ENCODE peak calls at places on chromosomes 2 and 18, in four cellular contexts. E is A549, Y is K562, G is IMR-90. I is an unnamed sample.

GRCh38 chr2:14569294-14569693 is 63.2 kb upstream of the LRATD1 start:
- DNase-seq in E (no peak), G (no peak), Y (no peak), I (no peak)

GRCh38 chr2:216884347-216884746 is 24.5 kb upstream of the TNP1 start:
- DNase-seq in G (no peak), Y (no peak), E (no peak), I (no peak)

GRCh38 chr2:240932001-240932723 is 26.0 kb downstream of the CROCC2 start:
- DNase-seq in E (no peak), G (no peak), Y (no peak), I (peak)

GRCh38 chr2:128786800-128787478 is 468.3 kb upstream of the HS6ST1 start:
- DNase-seq in E (no peak), G (peak), Y (no peak), I (no peak)

GRCh38 chr2:63856302-63856600 is 14.6 kb downstream of the UGP2 start:
- DNase-seq in Y (no peak), G (no peak), E (no peak), I (no peak)

GRCh38 chr2:16248571-16249105 is 308.3 kb downstream of the MYCN start:
- DNase-seq in Y (no peak), E (no peak), G (no peak), I (no peak)

GRCh38 chr2:191051825-191052778 is 38.1 kb upstream of the STAT1 start:
- DNase-seq in G (peak), Y (peak), E (peak), I (no peak)

GRCh38 chr2:10814571-10815331 is 2.2 kb upstream of the PDIA6 start:
- DNase-seq in E (no peak), G (no peak), Y (no peak), I (no peak)

GRCh38 chr2:348517-348916 is 60.6 kb upstream of the ALKAL2 start:
- DNase-seq in E (no peak), Y (no peak), G (no peak), I (no peak)

GRCh38 chr2:231160701-231161100 is 35.9 kb upstream of the HTR2B start:
- DNase-seq in Y (no peak), G (no peak), E (no peak), I (no peak)

GRCh38 chr18:6239716-6240115 is 175.0 kb downstream of the L3MBTL4 start:
- DNase-seq in Y (no peak), E (no peak), G (no peak), I (no peak)

GRCh38 chr2:23112517-23112916 is 272.5 kb upstream of the KLHL29 start:
- DNase-seq in G (no peak), Y (no peak), E (no peak), I (no peak)

GRCh38 chr2:16588565-16588964 is 77.1 kb downstream of the CYRIA start:
- DNase-seq in G (no peak), E (no peak), Y (no peak), I (no peak)

GRCh38 chr2:236109473-236109872 is 58.7 kb downstream of the GBX2 start:
- DNase-seq in G (no peak), Y (no peak), E (no peak), I (no peak)

GRCh38 chr2:22536131-22536530 is 848.8 kb upstream of the KLHL29 start:
- DNase-seq in G (no peak), Y (no peak), E (peak), I (no peak)

GRCh38 chr18:13446581-13447470 is 228.3 kb downstream of the LDLRAD4 start:
- DNase-seq in E (peak), G (no peak), Y (no peak), I (no peak)

GRCh38 chr18:73479472-73479871 is 611.7 kb upstream of the NETO1 start:
- DNase-seq in G (peak), Y (no peak), E (no peak), I (no peak)

GRCh38 chr2:63364866-63365265 is 223.4 kb downstream of the WDPCP start:
- DNase-seq in Y (no peak), G (no peak), E (no peak), I (no peak)

GRCh38 chr2:32864761-32865160 is 82.0 kb upstream of the LTBP1 start:
- DNase-seq in G (peak), E (no peak), Y (no peak), I (no peak)

GRCh38 chr18:55286257-55286825 is 301.7 kb downstream of the TCF4 start:
- DNase-seq in Y (no peak), E (no peak), G (no peak), I (no peak)

GRCh38 chr2:121363632-121364420 is 78.8 kb upstream of the TFCP2L1 start:
- DNase-seq in G (peak), Y (no peak), E (peak), I (no peak)

GRCh38 chr2:170361359-170361936 is 183.5 kb downstream of the MYO3B start:
- DNase-seq in Y (peak), E (peak), G (peak), I (peak)

GRCh38 chr2:117170897-117171296 is 643.6 kb upstream of the DDX18 start:
- DNase-seq in E (no peak), Y (no peak), G (no peak), I (no peak)

GRCh38 chr2:233088598-233089345 is 28.6 kb downstream of the INPP5D start:
- DNase-seq in G (no peak), Y (no peak), E (no peak), I (no peak)

GRCh38 chr18:24497052-24497754 is 36.8 kb downstream of the HRH4 start:
- DNase-seq in G (peak), Y (no peak), E (no peak), I (no peak)

GRCh38 chr18:48902856-48903601 is 47.7 kb downstream of the SMAD7 start:
- DNase-seq in E (no peak), G (peak), Y (peak), I (no peak)

GRCh38 chr2:56168163-56168562 is 15.6 kb upstream of the CCDC85A start:
- DNase-seq in G (no peak), E (no peak), Y (no peak), I (no peak)

GRCh38 chr2:153394247-153394646 is 84.3 kb downstream of the RPRM start:
- DNase-seq in E (no peak), Y (no peak), G (no peak), I (no peak)

DNA sequence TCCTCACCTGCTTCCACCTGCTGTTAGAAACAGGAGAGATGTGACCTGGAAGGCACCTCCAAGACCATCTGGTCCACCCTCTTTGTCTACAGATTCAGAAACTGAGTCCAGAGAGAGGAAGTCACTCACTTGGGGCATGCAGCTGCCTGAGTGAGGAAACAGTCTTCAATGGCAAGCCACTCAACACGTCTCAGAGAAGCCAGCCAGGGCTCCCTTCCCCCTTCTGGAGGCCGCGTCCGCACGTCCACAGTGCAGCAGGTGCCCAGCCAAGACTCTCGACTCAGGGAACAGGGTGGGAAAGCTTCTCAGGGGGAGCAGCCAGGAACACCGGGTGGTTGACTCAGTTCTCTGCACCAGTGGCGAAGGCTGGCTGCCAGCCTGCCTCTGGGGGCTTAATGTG is 201.7 kb downstream of the BCL11A start:
- DNase-seq in G (no peak), Y (no peak), E (no peak), I (no peak)
- TF ChIP-seq USF2 in G (no peak), Y (no peak), E (no peak), I (no peak)

GRCh38 chr2:238239552-238239871 is 326 bp downstream of the HES6 start:
- DNase-seq in E (no peak), G (no peak), Y (no peak), I (peak)
- TF ChIP-seq USF2 in E (no peak), G (no peak), Y (no peak), I (no peak)

GRCh38 chr18:23103449-23103848 is 31.8 kb upstream of the CABLES1 start:
- DNase-seq in Y (no peak), G (no peak), E (peak), I (no peak)
- TF ChIP-seq USF2 in Y (no peak), G (no peak), E (no peak), I (no peak)

GRCh38 chr2:150135223-150135883 is 352.1 kb downstream of the RND3 start:
- DNase-seq in E (peak), G (no peak), Y (no peak), I (no peak)

GRCh38 chr2:150136407-150136806 is 351.1 kb downstream of the RND3 start:
- DNase-seq in G (no peak), Y (no peak), E (no peak), I (no peak)

GRCh38 chr2:150133623-150134022 is 353.8 kb downstream of the RND3 start:
- DNase-seq in E (peak), G (peak), Y (no peak), I (no peak)

GRCh38 chr2:150136901-150137300 is 350.6 kb downstream of the RND3 start:
- DNase-seq in E (no peak), G (no peak), Y (no peak), I (no peak)

DNA sequence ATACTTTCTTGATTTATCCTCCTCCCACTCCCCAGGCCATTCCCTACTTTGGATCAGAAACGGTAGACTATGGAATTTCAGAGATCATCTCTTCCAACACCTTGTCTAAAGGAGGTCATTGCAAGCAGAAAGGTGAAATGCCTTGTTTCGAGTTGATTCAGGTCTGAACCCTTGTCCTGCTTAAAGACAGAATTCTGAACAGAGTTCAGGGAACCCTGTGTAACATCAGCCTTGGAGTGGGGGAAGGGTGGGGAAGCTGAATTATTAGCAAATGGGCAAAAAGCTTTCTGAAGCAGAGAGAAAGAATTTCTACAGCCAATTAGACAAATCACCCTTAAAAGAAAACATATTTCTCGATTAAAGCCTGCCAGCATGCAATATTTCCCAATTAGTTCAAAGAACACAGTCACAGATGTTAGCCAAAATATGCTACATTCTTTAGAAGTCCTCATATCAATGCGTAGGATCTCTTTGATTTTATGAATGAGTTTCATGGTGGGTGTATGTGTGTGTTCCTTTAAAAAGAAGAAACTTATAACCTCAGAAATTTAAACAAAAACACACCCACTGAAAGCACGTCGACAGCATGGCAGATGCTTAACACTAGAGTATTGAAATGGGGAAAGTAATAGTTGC is 353.1 kb downstream of the RND3 start:
- DNase-seq in G (peak), E (peak), Y (no peak), I (no peak)
- TF ChIP-seq USF2 in G (no peak), E (no peak), Y (no peak), I (no peak)